ENCODE peak calls at places on chromosomes 7 and 10, in five cellular contexts. One of them, this sample, is unnamed. For H3K36me3, the result is how much of the 10 kb centered on the place peaks cover.

GRCh38 chr10:19730071-19730470 is 86.2 kb upstream of the PLXDC2 start:
- DNase-seq in upper lobe of left lung: no peak
- DNase-seq in GM23338: no peak
- DNase-seq in HepG2: no peak
- DNase-seq in Panc1: no peak
- DNase-seq in this sample: no peak

GRCh38 chr10:93206652-93207051 is 133.0 kb downstream of the CYP26A1 start:
- DNase-seq in upper lobe of left lung: peak
- DNase-seq in GM23338: peak
- DNase-seq in HepG2: no peak
- DNase-seq in Panc1: no peak
- DNase-seq in this sample: no peak

GRCh38 chr7:65840446-65840845 is 32.4 kb upstream of the VKORC1L1 start:
- DNase-seq in upper lobe of left lung: peak
- DNase-seq in GM23338: no peak
- DNase-seq in HepG2: no peak
- DNase-seq in Panc1: peak
- DNase-seq in this sample: peak

GRCh38 chr7:121398246-121398645 is 2.1 kb upstream of the FAM3C start:
- DNase-seq in upper lobe of left lung: no peak
- DNase-seq in GM23338: peak
- DNase-seq in HepG2: peak
- DNase-seq in Panc1: no peak
- DNase-seq in this sample: no peak

GRCh38 chr7:85103352-85103751 is 83.5 kb downstream of the SEMA3D start:
- DNase-seq in upper lobe of left lung: no peak
- DNase-seq in GM23338: no peak
- DNase-seq in HepG2: no peak
- DNase-seq in Panc1: no peak
- DNase-seq in this sample: no peak

GRCh38 chr10:77164616-77165311 is 472.8 kb downstream of the KCNMA1 start:
- DNase-seq in upper lobe of left lung: no peak
- DNase-seq in GM23338: no peak
- DNase-seq in HepG2: no peak
- DNase-seq in Panc1: no peak
- DNase-seq in this sample: no peak

GRCh38 chr7:116521046-116521664 is 3.7 kb upstream of the CAV1 start:
- DNase-seq in upper lobe of left lung: no peak
- DNase-seq in GM23338: no peak
- DNase-seq in HepG2: no peak
- DNase-seq in Panc1: no peak
- DNase-seq in this sample: no peak

GRCh38 chr10:71948496-71949067 is 15.6 kb upstream of the CHST3 start:
- DNase-seq in upper lobe of left lung: no peak
- DNase-seq in GM23338: no peak
- DNase-seq in HepG2: peak
- DNase-seq in Panc1: no peak
- DNase-seq in this sample: no peak

GRCh38 chr7:93715234-93715633 is 140.7 kb upstream of the CALCR start:
- DNase-seq in upper lobe of left lung: no peak
- DNase-seq in GM23338: peak
- DNase-seq in HepG2: peak
- DNase-seq in Panc1: peak
- DNase-seq in this sample: peak

GRCh38 chr7:106767498-106768323 is 97.4 kb upstream of the PIK3CG start:
- DNase-seq in upper lobe of left lung: no peak
- DNase-seq in GM23338: peak
- DNase-seq in HepG2: no peak
- DNase-seq in Panc1: no peak
- DNase-seq in this sample: no peak

GRCh38 chr10:69419096-69419760 is 2.5 kb upstream of the TACR2 start:
- DNase-seq in upper lobe of left lung: no peak
- DNase-seq in GM23338: no peak
- DNase-seq in HepG2: no peak
- DNase-seq in Panc1: no peak
- DNase-seq in this sample: no peak

GRCh38 chr7:50295133-50295532 is 9.4 kb upstream of the IKZF1 start:
- DNase-seq in upper lobe of left lung: no peak
- DNase-seq in GM23338: no peak
- DNase-seq in HepG2: no peak
- DNase-seq in Panc1: no peak
- DNase-seq in this sample: no peak

GRCh38 chr10:47169631-47170030 is 130.4 kb upstream of the GDF10 start:
- DNase-seq in upper lobe of left lung: no peak
- DNase-seq in GM23338: no peak
- DNase-seq in HepG2: no peak
- DNase-seq in Panc1: no peak
- DNase-seq in this sample: no peak

GRCh38 chr7:138559448-138559847 is 99.4 kb downstream of the TRIM24 start:
- DNase-seq in upper lobe of left lung: no peak
- DNase-seq in GM23338: no peak
- DNase-seq in HepG2: no peak
- DNase-seq in Panc1: no peak
- DNase-seq in this sample: no peak

GRCh38 chr7:98335411-98335977 is 54.0 kb downstream of the BRI3 start:
- DNase-seq in upper lobe of left lung: no peak
- DNase-seq in GM23338: no peak
- DNase-seq in HepG2: no peak
- DNase-seq in Panc1: no peak
- DNase-seq in this sample: no peak

GRCh38 chr10:82981137-82981723 is 1106.2 kb downstream of the NRG3 start:
- DNase-seq in upper lobe of left lung: no peak
- DNase-seq in GM23338: no peak
- DNase-seq in HepG2: no peak
- DNase-seq in Panc1: no peak
- DNase-seq in this sample: no peak

GRCh38 chr10:13492493-13493180 is 36.2 kb downstream of the BEND7 start:
- DNase-seq in upper lobe of left lung: no peak
- DNase-seq in GM23338: no peak
- DNase-seq in HepG2: no peak
- DNase-seq in Panc1: no peak
- DNase-seq in this sample: no peak

GRCh38 chr7:126791306-126791705 is 461.4 kb downstream of the GRM8 start:
- DNase-seq in upper lobe of left lung: no peak
- DNase-seq in GM23338: no peak
- DNase-seq in HepG2: no peak
- DNase-seq in Panc1: no peak
- DNase-seq in this sample: no peak

GRCh38 chr10:6128591-6129383 is 40.0 kb downstream of the RBM17 start:
- DNase-seq in upper lobe of left lung: no peak
- DNase-seq in GM23338: peak
- DNase-seq in HepG2: no peak
- DNase-seq in Panc1: no peak
- DNase-seq in this sample: no peak

GRCh38 chr10:786666-787512 is 97.4 kb upstream of the DIP2C start:
- DNase-seq in upper lobe of left lung: peak
- DNase-seq in GM23338: no peak
- DNase-seq in HepG2: no peak
- DNase-seq in Panc1: no peak
- DNase-seq in this sample: no peak

DNA sequence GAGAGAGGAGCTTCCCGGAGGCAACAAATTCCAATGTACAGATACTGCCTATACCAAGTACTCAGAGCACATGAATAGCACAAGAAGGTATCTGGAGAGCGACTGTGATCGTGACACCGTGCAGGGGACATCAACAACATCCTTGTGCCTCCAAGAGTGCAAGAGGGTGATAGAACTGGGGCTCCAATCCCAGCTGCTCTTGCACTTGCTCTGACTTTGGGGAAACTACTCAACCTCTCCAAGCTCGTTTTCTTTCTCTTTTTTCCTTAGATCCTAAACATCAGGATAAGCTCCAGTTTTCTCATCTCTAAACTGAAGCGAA is 12.1 kb downstream of the RFC2 start:
- DNase-seq in upper lobe of left lung: no peak
- DNase-seq in GM23338: no peak
- DNase-seq in HepG2: no peak
- DNase-seq in Panc1: no peak
- DNase-seq in this sample: no peak
- H3K36me3 ChIP-seq in upper lobe of left lung: half or more
- H3K36me3 ChIP-seq in GM23338: half or more
- H3K36me3 ChIP-seq in HepG2: half or more
- H3K36me3 ChIP-seq in Panc1: under half
- H3K36me3 ChIP-seq in this sample: under half

GRCh38 chr7:86950360-86950759 is 109.1 kb downstream of the ELAPOR2 start:
- DNase-seq in upper lobe of left lung: peak
- DNase-seq in GM23338: no peak
- DNase-seq in HepG2: no peak
- DNase-seq in Panc1: no peak
- DNase-seq in this sample: no peak

GRCh38 chr7:86950944-86951343 is 108.5 kb downstream of the ELAPOR2 start:
- DNase-seq in upper lobe of left lung: no peak
- DNase-seq in GM23338: no peak
- DNase-seq in HepG2: no peak
- DNase-seq in Panc1: no peak
- DNase-seq in this sample: no peak

GRCh38 chr7:86947956-86948355 is 111.5 kb downstream of the ELAPOR2 start:
- DNase-seq in upper lobe of left lung: no peak
- DNase-seq in GM23338: peak
- DNase-seq in HepG2: peak
- DNase-seq in Panc1: no peak
- DNase-seq in this sample: no peak

GRCh38 chr7:86949779-86950260 is 109.6 kb downstream of the ELAPOR2 start:
- DNase-seq in upper lobe of left lung: peak
- DNase-seq in GM23338: no peak
- DNase-seq in HepG2: no peak
- DNase-seq in Panc1: no peak
- DNase-seq in this sample: no peak

DNA sequence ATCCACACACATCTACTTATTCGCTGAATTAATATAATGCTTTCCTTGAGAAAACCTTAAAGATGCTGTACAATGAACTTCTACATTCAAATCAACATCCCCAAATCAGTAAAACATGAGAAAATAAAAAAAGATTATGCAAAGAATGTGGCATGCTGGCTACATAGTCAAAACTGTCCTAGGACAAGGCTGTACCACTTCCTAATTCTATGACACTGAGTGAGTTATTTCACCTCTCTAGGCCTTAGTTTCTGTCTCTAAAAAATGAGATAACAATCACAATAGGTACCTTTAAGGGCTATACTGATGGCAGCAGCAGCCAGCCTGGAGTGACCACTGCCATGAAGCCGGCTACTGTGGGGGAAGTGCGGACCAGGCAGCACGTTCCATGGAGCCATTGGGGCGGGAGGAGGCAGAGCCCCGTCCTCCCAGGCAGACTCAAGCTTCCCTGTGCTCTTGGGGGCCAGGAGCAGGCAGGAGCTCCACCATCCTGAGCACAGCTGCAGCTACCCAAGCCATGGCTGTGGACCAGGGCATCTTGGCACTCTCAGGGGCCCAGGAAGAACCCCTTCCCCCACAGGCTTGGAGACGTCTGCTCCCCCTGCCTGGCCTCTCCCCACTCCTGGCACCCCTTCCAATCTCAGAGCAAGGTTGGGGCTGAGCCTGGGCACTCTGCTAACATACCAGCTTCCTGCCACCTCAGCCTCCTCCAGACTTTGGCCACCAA is 110.2 kb downstream of the ELAPOR2 start:
- DNase-seq in upper lobe of left lung: peak
- DNase-seq in GM23338: peak
- DNase-seq in HepG2: no peak
- DNase-seq in Panc1: no peak
- DNase-seq in this sample: no peak
- H3K4me3 ChIP-seq in upper lobe of left lung: no peak
- H3K4me3 ChIP-seq in GM23338: no peak
- H3K4me3 ChIP-seq in HepG2: no peak
- H3K4me3 ChIP-seq in Panc1: no peak
- H3K4me3 ChIP-seq in this sample: no peak

GRCh38 chr10:97494863-97495506 is 3.2 kb downstream of the MMS19 start:
- DNase-seq in upper lobe of left lung: no peak
- DNase-seq in GM23338: peak
- DNase-seq in HepG2: no peak
- DNase-seq in Panc1: no peak
- DNase-seq in this sample: no peak
- H3K36me3 ChIP-seq in upper lobe of left lung: under half
- H3K36me3 ChIP-seq in GM23338: under half
- H3K36me3 ChIP-seq in HepG2: under half
- H3K36me3 ChIP-seq in Panc1: under half
- H3K36me3 ChIP-seq in this sample: under half

DNA sequence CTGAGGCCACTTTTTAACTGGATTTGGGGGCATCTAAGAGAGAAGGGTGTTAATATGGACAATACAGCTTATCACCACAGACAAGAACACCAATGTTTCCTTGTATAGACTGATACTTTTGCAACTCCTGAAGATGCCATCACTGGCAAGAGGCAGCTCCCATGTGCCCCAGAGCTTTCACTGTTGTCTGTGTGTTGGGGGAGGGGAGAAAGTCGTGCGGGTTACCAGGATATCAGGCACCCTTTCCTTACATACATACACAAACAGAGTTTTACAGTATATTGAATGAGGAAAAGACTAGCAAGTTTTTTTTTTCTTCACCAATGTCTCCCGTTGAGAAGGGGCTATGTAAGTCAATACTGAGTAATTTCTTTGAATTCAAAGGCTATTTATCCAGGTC is 4.1 kb upstream of the DLX6 start:
- DNase-seq in upper lobe of left lung: no peak
- DNase-seq in GM23338: peak
- DNase-seq in HepG2: no peak
- DNase-seq in Panc1: no peak
- DNase-seq in this sample: no peak
- H3K4me3 ChIP-seq in upper lobe of left lung: no peak
- H3K4me3 ChIP-seq in GM23338: peak
- H3K4me3 ChIP-seq in HepG2: no peak
- H3K4me3 ChIP-seq in Panc1: no peak
- H3K4me3 ChIP-seq in this sample: no peak